ENCODE peak calls at places on chromosomes 12 and 14, in seven cellular contexts. R is H9; S is brain microvascular endothelial cell; Y is CD8-positive, alpha-beta T cell; G is cardiac muscle cell; F is mesenchymal stem cell; C is A549. Z is an unnamed sample.
A peak's percentile ranks its signal among the peaks of the same experiment; 100 is the strongest.

GRCh38 chr12:94327819-94328218 is 131.8 kb downstream of the CEP83 start:
- DNase-seq in R (no peak), S (no peak), Y (no peak), G (peak; percentile 40), F (no peak), C (no peak), Z (peak; percentile 8)

GRCh38 chr12:9064815-9065606 is 50.7 kb downstream of the A2M start:
- DNase-seq in R (peak; percentile 99), S (peak; percentile 9), Y (no peak), G (peak; percentile 65), F (peak; percentile 56), C (peak; percentile 60), Z (peak; percentile 55)

GRCh38 chr12:27635349-27635972 is 60.8 kb upstream of the REP15 start:
- DNase-seq in R (no peak), S (no peak), Y (no peak), G (peak; percentile 78), F (peak; percentile 74), C (peak; percentile 41), Z (peak; percentile 58)

GRCh38 chr12:53205747-53206146 is 1.3 kb downstream of the ITGB7 start:
- DNase-seq in R (peak; percentile 30), S (peak; percentile 88), Y (peak; percentile 43), G (peak; percentile 89), F (peak; percentile 90), C (no peak), Z (peak; percentile 89)

GRCh38 chr12:67661311-67662011 is 12.9 kb downstream of the DYRK2 start:
- DNase-seq in R (no peak), S (no peak), Y (no peak), G (peak; percentile 57), F (peak; percentile 62), C (no peak), Z (peak; percentile 59)

GRCh38 chr12:131674373-131674772 is 36.5 kb upstream of the SFSWAP start:
- DNase-seq in R (no peak), S (no peak), Y (no peak), G (no peak), F (no peak), C (no peak), Z (no peak)

GRCh38 chr14:76958975-76959710 is 69.4 kb downstream of the IRF2BPL start:
- DNase-seq in R (no peak), S (peak; percentile 52), Y (no peak), G (peak; percentile 21), F (peak; percentile 94), C (no peak), Z (peak; percentile 49)

GRCh38 chr12:19373569-19373968 is 65.7 kb upstream of the AEBP2 start:
- DNase-seq in R (no peak), S (no peak), Y (no peak), G (no peak), F (peak; percentile 56), C (no peak), Z (no peak)

GRCh38 chr12:27732281-27732680 is 21.6 kb downstream of the MRPS35 start:
- DNase-seq in R (peak; percentile 57), S (no peak), Y (no peak), G (no peak), F (no peak), C (peak; percentile 18), Z (peak; percentile 6)

GRCh38 chr12:31222620-31223222 is 103.2 kb downstream of the SINHCAF start:
- DNase-seq in R (no peak), S (no peak), Y (no peak), G (no peak), F (no peak), C (no peak), Z (no peak)

GRCh38 chr12:16766736-16767135 is 160.8 kb upstream of the LMO3 start:
- DNase-seq in R (no peak), S (no peak), Y (no peak), G (no peak), F (no peak), C (no peak), Z (no peak)

GRCh38 chr12:87809916-87810315 is 219.3 kb downstream of the C12orf50 start:
- DNase-seq in R (no peak), S (no peak), Y (no peak), G (no peak), F (peak; percentile 12), C (no peak), Z (peak; percentile 77)

GRCh38 chr14:88870777-88871176 is 46.3 kb downstream of the TTC8 start:
- DNase-seq in R (no peak), S (no peak), Y (no peak), G (no peak), F (no peak), C (no peak), Z (no peak)

GRCh38 chr14:22318951-22319350 is 270.1 kb downstream of the DAD1 start:
- DNase-seq in R (no peak), S (no peak), Y (no peak), G (no peak), F (no peak), C (no peak), Z (no peak)

DNA sequence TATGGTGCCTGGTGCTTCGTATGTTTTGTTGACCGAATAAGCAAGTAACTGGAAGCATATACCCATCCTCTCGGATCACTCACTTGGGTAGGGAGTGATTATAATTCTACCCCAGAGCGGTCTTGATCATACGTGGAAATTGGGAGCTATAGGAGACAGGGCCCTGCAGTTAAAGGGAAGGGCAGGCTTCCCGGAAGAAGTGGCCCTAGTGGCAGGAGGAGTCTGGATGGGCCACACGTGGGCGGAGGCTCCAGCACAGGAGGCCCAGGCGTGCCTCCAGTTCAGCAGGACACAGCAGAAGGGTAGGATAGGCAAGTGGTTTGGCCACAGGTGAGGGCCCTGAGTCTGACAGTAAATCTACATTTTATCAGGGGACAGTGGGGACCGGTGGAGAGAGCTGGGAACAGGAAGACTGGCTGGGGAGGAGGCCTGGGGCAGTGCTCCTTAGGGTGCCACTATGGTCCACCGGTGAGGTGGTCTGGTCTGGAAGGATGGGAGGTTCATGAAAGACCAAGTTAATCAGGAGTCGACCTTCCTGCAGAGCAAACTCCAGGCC is 23.5 kb upstream of the YY1 start:
- DNase-seq in R (no peak), S (no peak), Y (no peak), G (no peak), F (no peak), C (no peak), Z (no peak)
- H3K27ac ChIP-seq in R (no peak overlapping the region), S (no peak overlapping the region), Y (no peak overlapping the region), G (no peak overlapping the region), F (no peak overlapping the region), C (peak overlapping the region; percentile 98), Z (no peak overlapping the region)

DNA sequence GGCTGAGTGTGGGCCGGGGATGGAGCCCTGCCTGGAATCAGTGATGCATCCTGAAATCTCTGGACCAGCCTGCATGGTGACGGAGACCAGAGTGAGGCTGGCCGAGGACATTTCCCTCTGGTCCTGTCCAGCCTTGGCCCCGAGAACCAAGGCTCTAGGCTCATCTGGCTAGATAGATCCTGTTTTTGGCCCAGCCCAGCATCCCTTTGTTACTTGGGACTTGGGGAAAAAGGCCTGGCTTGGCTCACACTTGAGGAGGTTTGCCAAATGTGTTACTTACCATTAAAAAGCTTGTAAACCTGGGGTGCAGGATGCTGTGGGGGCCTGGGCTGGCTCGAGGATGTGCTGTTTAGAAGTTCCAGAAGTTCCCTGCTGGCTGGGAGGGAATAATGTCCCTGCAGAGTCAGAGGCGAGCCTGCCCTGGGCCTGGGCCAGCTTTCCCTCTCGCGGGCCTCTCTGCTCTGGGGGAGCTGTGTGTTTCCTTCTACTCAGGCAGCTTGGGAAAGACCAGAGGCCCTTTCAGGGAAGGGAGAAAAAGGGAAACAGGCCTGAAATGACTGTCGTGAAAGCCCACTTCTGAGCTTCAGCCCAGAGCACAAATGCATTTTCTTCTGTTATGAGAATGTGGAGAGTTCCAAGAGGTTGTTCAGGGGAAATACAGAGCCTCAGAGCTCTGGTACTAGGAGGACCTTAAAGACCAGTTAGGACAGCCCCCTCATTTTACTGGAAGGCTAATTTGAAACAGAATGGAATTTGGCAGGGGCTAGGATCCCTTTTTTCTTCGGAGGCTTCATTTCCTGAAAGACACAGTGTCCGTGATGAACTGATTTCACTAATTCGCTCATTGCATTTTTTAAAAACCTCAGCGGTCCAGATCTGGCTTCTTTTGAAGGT is 47.2 kb upstream of the CTDSP2 start:
- DNase-seq in R (peak; percentile 61), S (peak; percentile 83), Y (no peak), G (peak; percentile 97), F (peak; percentile 97), C (no peak), Z (peak; percentile 97)
- H3K27ac ChIP-seq in R (no peak overlapping the region), S (peak overlapping the region; percentile 70), Y (no peak overlapping the region), G (peak overlapping the region; percentile 96), F (peak overlapping the region; percentile 89), C (peak overlapping the region; percentile 58), Z (peak overlapping the region; percentile 93)

DNA sequence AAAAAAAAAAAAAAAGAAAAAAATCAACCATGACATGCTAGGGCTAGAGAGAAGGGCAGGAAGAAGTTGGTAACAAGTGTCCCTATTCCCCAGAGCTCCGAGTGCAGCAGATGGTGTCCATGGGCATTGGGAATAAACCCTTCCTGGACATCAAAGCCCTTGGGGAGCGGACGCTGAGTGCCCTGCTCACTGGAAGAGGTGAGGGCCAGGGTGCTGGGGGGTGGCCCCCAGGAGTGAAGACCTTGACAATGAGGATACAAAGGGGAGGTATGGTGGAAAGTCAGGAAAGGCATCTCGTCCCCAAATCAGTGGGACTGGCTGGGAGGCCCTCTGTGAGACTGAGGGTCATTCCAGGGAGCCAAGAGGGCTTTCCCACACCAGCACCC is 11.6 kb downstream of the ZNF219 start:
- DNase-seq in R (no peak), S (no peak), Y (no peak), G (no peak), F (no peak), C (no peak), Z (no peak)
- H3K27ac ChIP-seq in R (no peak overlapping the region), S (peak overlapping the region; percentile 77), Y (peak overlapping the region; percentile 61), G (no peak overlapping the region), F (peak overlapping the region; percentile 37), C (no peak overlapping the region), Z (peak overlapping the region; percentile 93)

DNA sequence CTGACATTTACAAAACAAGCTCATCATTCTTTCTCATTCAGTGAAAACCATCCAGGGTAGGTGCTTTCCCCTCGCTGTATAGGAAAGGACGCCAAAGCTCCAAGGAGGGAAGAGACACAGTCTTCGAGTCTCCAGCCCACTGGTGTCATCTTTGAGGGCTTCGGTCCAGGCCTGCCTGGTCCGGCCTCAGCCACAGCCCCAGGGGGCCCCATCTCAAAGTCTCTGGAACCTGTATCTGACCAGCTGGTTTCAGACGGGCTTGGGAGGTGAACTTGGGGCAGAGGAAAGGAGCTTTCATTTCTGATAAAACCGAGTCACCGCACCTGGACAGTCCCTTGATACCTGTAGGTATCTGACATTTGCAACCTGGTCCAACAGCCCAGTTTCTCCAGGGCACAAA is 229.5 kb upstream of the RTL1 start:
- DNase-seq in R (no peak), S (no peak), Y (no peak), G (no peak), F (no peak), C (no peak), Z (no peak)
- H3K27ac ChIP-seq in R (no peak overlapping the region), S (no peak overlapping the region), Y (no peak overlapping the region), G (no peak overlapping the region), F (no peak overlapping the region), C (no peak overlapping the region), Z (no peak overlapping the region)

DNA sequence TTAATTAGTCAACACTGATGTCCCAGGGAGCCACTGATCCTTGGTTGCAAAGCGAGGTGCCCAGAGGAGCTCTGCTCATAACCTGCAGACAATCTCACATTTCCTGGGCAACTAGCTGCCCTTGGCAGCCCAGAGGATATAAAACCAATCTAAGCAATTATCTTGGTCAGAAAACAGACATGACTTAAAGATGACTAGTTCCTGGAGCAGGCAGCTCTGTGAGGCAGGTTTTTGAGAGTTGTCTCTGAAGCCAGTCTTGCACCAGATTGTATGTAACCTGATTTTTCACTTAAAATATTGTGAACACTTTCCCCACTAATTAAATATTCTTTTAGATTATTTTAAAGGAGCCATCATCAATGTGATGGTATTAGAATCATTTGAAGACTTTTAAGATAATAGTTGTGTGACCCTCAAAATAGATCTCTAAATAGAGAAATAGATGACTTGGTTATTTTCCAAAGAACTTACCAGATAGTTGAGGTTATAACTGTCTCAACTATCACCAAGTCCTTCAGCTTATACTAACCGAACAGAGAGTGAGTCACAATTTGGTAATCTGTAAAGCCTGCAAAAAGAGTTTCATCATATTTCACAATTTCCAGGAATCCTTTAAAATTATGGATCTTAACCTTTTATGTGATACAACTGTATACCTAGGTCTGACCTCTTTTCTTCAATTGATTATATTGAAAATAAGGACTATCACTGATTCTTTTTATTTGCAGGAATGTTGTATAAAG is 75.9 kb downstream of the LIN7A start:
- DNase-seq in R (no peak), S (no peak), Y (no peak), G (peak; percentile 66), F (peak; percentile 41), C (no peak), Z (peak; percentile 82)
- H3K27ac ChIP-seq in R (no peak overlapping the region), S (no peak overlapping the region), Y (no peak overlapping the region), G (no peak overlapping the region), F (no peak overlapping the region), C (no peak overlapping the region), Z (peak overlapping the region; percentile 13)